ENCODE peak calls at places on chromosomes 13 and 19, in eight cellular contexts. F is left lobe of liver, X is amniotic stem cell, W is ascending aorta, A is COLO829, J is spleen, I is adrenal gland, V is non-pigmented ciliary epithelial cell. B is an unnamed sample.

GRCh38 chr13:110319774-110320509 is 12.9 kb downstream of the COL4A2 start:
- DNase-seq in F (no peak), X (no peak), W (peak), A (peak), J (no peak), I (no peak), V (no peak), B (peak)

GRCh38 chr13:101397742-101398141 is 18.6 kb downstream of the NALCN start:
- DNase-seq in F (no peak), X (peak), W (no peak), A (no peak), J (no peak), I (no peak), V (peak), B (peak)

GRCh38 chr19:18763674-18764590 is 27.2 kb downstream of the COMP start:
- DNase-seq in F (no peak), X (no peak), W (no peak), A (no peak), J (no peak), I (peak), V (no peak), B (peak)

GRCh38 chr19:38551450-38551813 is 66.3 kb downstream of the MAP4K1 start:
- DNase-seq in F (no peak), X (no peak), W (no peak), A (no peak), J (no peak), I (no peak), V (no peak), B (no peak)

GRCh38 chr19:39021063-39021462 is 11.3 kb downstream of the FBXO27 start:
- DNase-seq in F (no peak), X (no peak), W (no peak), A (no peak), J (no peak), I (no peak), V (no peak), B (no peak)

GRCh38 chr13:109738298-109738746 is 48.1 kb downstream of the IRS2 start:
- DNase-seq in F (no peak), X (no peak), W (no peak), A (no peak), J (no peak), I (no peak), V (no peak), B (no peak)

GRCh38 chr13:66926851-66927524 is 303.1 kb downstream of the PCDH9 start:
- DNase-seq in F (no peak), X (no peak), W (no peak), A (no peak), J (no peak), I (no peak), V (no peak), B (no peak)

GRCh38 chr13:101529419-101529818 is 76.9 kb downstream of the ITGBL1 start:
- DNase-seq in F (no peak), X (no peak), W (peak), A (no peak), J (no peak), I (no peak), V (peak), B (no peak)

GRCh38 chr19:42325896-42326771 is 699 bp downstream of the MEGF8 start:
- DNase-seq in F (no peak), X (no peak), W (no peak), A (no peak), J (peak), I (peak), V (no peak), B (peak)

GRCh38 chr13:35378939-35379338 is 97.5 kb downstream of the MAB21L1 start:
- DNase-seq in F (no peak), X (no peak), W (no peak), A (no peak), J (no peak), I (no peak), V (peak), B (no peak)

GRCh38 chr19:57302020-57302465 is 18.2 kb upstream of the ZNF543 start:
- DNase-seq in F (no peak), X (peak), W (peak), A (peak), J (no peak), I (peak), V (peak), B (peak)

GRCh38 chr13:98722958-98723357 is 29.5 kb downstream of the SLC15A1 start:
- DNase-seq in F (no peak), X (no peak), W (no peak), A (no peak), J (no peak), I (no peak), V (no peak), B (no peak)

GRCh38 chr13:34435338-34435737 is 506.7 kb upstream of the NBEA start:
- DNase-seq in F (no peak), X (peak), W (no peak), A (peak), J (no peak), I (no peak), V (no peak), B (no peak)

GRCh38 chr19:18596752-18597157 is 8.2 kb downstream of the REX1BD start:
- DNase-seq in F (peak), X (no peak), W (no peak), A (peak), J (peak), I (peak), V (no peak), B (peak)

GRCh38 chr19:9785367-9786331 is 17.1 kb upstream of the ZNF846 start:
- DNase-seq in F (peak), X (peak), W (peak), A (peak), J (peak), I (peak), V (peak), B (peak)

GRCh38 chr19:38370299-38370698 is 4.1 kb upstream of the PSMD8 start:
- DNase-seq in F (no peak), X (no peak), W (no peak), A (no peak), J (no peak), I (no peak), V (no peak), B (no peak)